ENCODE peak calls at places on chromosomes 6 and 20, in five cellular contexts. T is activated CD4-positive, CD25-positive, alpha-beta regulatory T cell treated with anti-CD3 and anti-CD28 coated beads, Interleukin-2, amount 50 U/mL, for 72 hours; W is neural crest cell; K is osteoblast; Y is amniotic epithelial cell. B is an unnamed sample.

GRCh38 chr6:11929451-11929850 is 82.7 kb upstream of the HIVEP1 start:
- DNase-seq in W (no peak), Y (peak), K (no peak), T (no peak), B (no peak)

GRCh38 chr6:36120979-36121706 is 9.2 kb upstream of the MAPK13 start:
- DNase-seq in Y (peak), T (peak), W (no peak), K (no peak), B (no peak)

GRCh38 chr6:37399795-37400490 is 33.1 kb upstream of the CMTR1 start:
- DNase-seq in Y (no peak), W (no peak), T (no peak), K (no peak), B (no peak)

GRCh38 chr20:42788707-42789106 is 401.0 kb downstream of the PTPRT start:
- DNase-seq in K (no peak), T (no peak), W (no peak), Y (no peak), B (no peak)

GRCh38 chr20:63064310-63064709 is 57.5 kb upstream of the BHLHE23 start:
- DNase-seq in W (no peak), Y (no peak), K (peak), T (no peak), B (no peak)

GRCh38 chr6:15893556-15894253 is 230.9 kb upstream of the DTNBP1 start:
- DNase-seq in K (no peak), T (no peak), W (no peak), Y (no peak), B (peak)

GRCh38 chr20:18012901-18013300 is 44.1 kb downstream of the MGME1 start:
- DNase-seq in K (no peak), Y (no peak), T (no peak), W (no peak), B (no peak)

GRCh38 chr6:168219167-168219566 is 100.4 kb downstream of the DACT2 start:
- DNase-seq in K (peak), Y (no peak), T (no peak), W (no peak), B (no peak)